ENCODE peak calls at places on chromosomes 6 and 20, in nine cellular contexts. One of them, this sample, is unnamed.

GRCh38 chr6:29828471-29828797 is 809 bp downstream of the HLA-G start:
- DNase-seq in tibial nerve: no peak
- DNase-seq in central memory CD8-positive, alpha-beta T cell: no peak
- DNase-seq in substantia nigra: no peak
- DNase-seq in AG04449: no peak
- DNase-seq in nephron progenitor cell: peak
- DNase-seq in fibroblast of lung: no peak
- DNase-seq in mesendoderm: no peak
- DNase-seq in aorta: no peak
- DNase-seq in this sample: no peak

GRCh38 chr6:96522469-96523009 is 933 bp downstream of the UFL1 start:
- DNase-seq in substantia nigra: no peak
- DNase-seq in aorta: no peak
- DNase-seq in nephron progenitor cell: no peak
- DNase-seq in tibial nerve: no peak
- DNase-seq in mesendoderm: peak
- DNase-seq in AG04449: no peak
- DNase-seq in fibroblast of lung: peak
- DNase-seq in central memory CD8-positive, alpha-beta T cell: no peak
- DNase-seq in this sample: peak

GRCh38 chr6:125255201-125255600 is 46.6 kb downstream of the HDDC2 start:
- DNase-seq in mesendoderm: no peak
- DNase-seq in substantia nigra: no peak
- DNase-seq in central memory CD8-positive, alpha-beta T cell: no peak
- DNase-seq in fibroblast of lung: no peak
- DNase-seq in nephron progenitor cell: no peak
- DNase-seq in AG04449: no peak
- DNase-seq in tibial nerve: no peak
- DNase-seq in aorta: no peak
- DNase-seq in this sample: no peak

GRCh38 chr20:39253051-39253682 is 291.0 kb downstream of the DHX35 start:
- DNase-seq in mesendoderm: no peak
- DNase-seq in nephron progenitor cell: no peak
- DNase-seq in aorta: no peak
- DNase-seq in AG04449: no peak
- DNase-seq in substantia nigra: no peak
- DNase-seq in tibial nerve: no peak
- DNase-seq in fibroblast of lung: no peak
- DNase-seq in central memory CD8-positive, alpha-beta T cell: no peak
- DNase-seq in this sample: no peak

GRCh38 chr6:150667977-150668716 is 68.5 kb downstream of the PLEKHG1 start:
- DNase-seq in tibial nerve: peak
- DNase-seq in mesendoderm: peak
- DNase-seq in nephron progenitor cell: peak
- DNase-seq in fibroblast of lung: peak
- DNase-seq in AG04449: no peak
- DNase-seq in central memory CD8-positive, alpha-beta T cell: no peak
- DNase-seq in substantia nigra: peak
- DNase-seq in aorta: peak
- DNase-seq in this sample: peak

GRCh38 chr6:72984981-72985665 is 240.2 kb downstream of the KHDC1L start:
- DNase-seq in central memory CD8-positive, alpha-beta T cell: no peak
- DNase-seq in substantia nigra: no peak
- DNase-seq in nephron progenitor cell: no peak
- DNase-seq in fibroblast of lung: peak
- DNase-seq in aorta: no peak
- DNase-seq in tibial nerve: no peak
- DNase-seq in AG04449: peak
- DNase-seq in mesendoderm: no peak
- DNase-seq in this sample: no peak

GRCh38 chr6:21885532-21886089 is 292.1 kb downstream of the SOX4 start:
- DNase-seq in AG04449: peak
- DNase-seq in substantia nigra: peak
- DNase-seq in mesendoderm: peak
- DNase-seq in fibroblast of lung: peak
- DNase-seq in tibial nerve: peak
- DNase-seq in aorta: peak
- DNase-seq in central memory CD8-positive, alpha-beta T cell: no peak
- DNase-seq in nephron progenitor cell: peak
- DNase-seq in this sample: peak

GRCh38 chr6:165628955-165629354 is 34.1 kb downstream of the PDE10A start:
- DNase-seq in AG04449: no peak
- DNase-seq in fibroblast of lung: no peak
- DNase-seq in tibial nerve: no peak
- DNase-seq in central memory CD8-positive, alpha-beta T cell: no peak
- DNase-seq in aorta: no peak
- DNase-seq in mesendoderm: no peak
- DNase-seq in substantia nigra: no peak
- DNase-seq in nephron progenitor cell: no peak
- DNase-seq in this sample: no peak

GRCh38 chr6:85920782-85921181 is 278.1 kb upstream of the SYNCRIP start:
- DNase-seq in aorta: no peak
- DNase-seq in nephron progenitor cell: no peak
- DNase-seq in central memory CD8-positive, alpha-beta T cell: no peak
- DNase-seq in tibial nerve: no peak
- DNase-seq in substantia nigra: no peak
- DNase-seq in fibroblast of lung: no peak
- DNase-seq in AG04449: no peak
- DNase-seq in mesendoderm: peak
- DNase-seq in this sample: peak

GRCh38 chr6:53591873-53592272 is 47.0 kb upstream of the GCLC start:
- DNase-seq in AG04449: no peak
- DNase-seq in tibial nerve: no peak
- DNase-seq in aorta: no peak
- DNase-seq in central memory CD8-positive, alpha-beta T cell: no peak
- DNase-seq in nephron progenitor cell: no peak
- DNase-seq in substantia nigra: no peak
- DNase-seq in fibroblast of lung: peak
- DNase-seq in mesendoderm: no peak
- DNase-seq in this sample: no peak

GRCh38 chr6:83057705-83058321 is 7.8 kb downstream of the UBE3D start:
- DNase-seq in fibroblast of lung: peak
- DNase-seq in central memory CD8-positive, alpha-beta T cell: no peak
- DNase-seq in mesendoderm: peak
- DNase-seq in aorta: no peak
- DNase-seq in nephron progenitor cell: peak
- DNase-seq in AG04449: no peak
- DNase-seq in substantia nigra: no peak
- DNase-seq in tibial nerve: no peak
- DNase-seq in this sample: peak

GRCh38 chr20:53405070-53405603 is 188.5 kb downstream of the ZNF217 start:
- DNase-seq in aorta: no peak
- DNase-seq in mesendoderm: no peak
- DNase-seq in central memory CD8-positive, alpha-beta T cell: no peak
- DNase-seq in tibial nerve: no peak
- DNase-seq in AG04449: no peak
- DNase-seq in substantia nigra: no peak
- DNase-seq in nephron progenitor cell: no peak
- DNase-seq in fibroblast of lung: no peak
- DNase-seq in this sample: no peak

GRCh38 chr6:29941916-29942274 is 437 bp upstream of the HLA-A start:
- DNase-seq in tibial nerve: no peak
- DNase-seq in nephron progenitor cell: no peak
- DNase-seq in substantia nigra: no peak
- DNase-seq in AG04449: no peak
- DNase-seq in fibroblast of lung: no peak
- DNase-seq in aorta: no peak
- DNase-seq in central memory CD8-positive, alpha-beta T cell: no peak
- DNase-seq in mesendoderm: no peak
- DNase-seq in this sample: no peak

GRCh38 chr6:71419954-71420692 is 131.5 kb downstream of the OGFRL1 start:
- DNase-seq in fibroblast of lung: peak
- DNase-seq in substantia nigra: peak
- DNase-seq in nephron progenitor cell: peak
- DNase-seq in aorta: peak
- DNase-seq in tibial nerve: peak
- DNase-seq in central memory CD8-positive, alpha-beta T cell: no peak
- DNase-seq in mesendoderm: peak
- DNase-seq in AG04449: no peak
- DNase-seq in this sample: peak

GRCh38 chr6:127297502-127298070 is 30.9 kb downstream of the RNF146 start:
- DNase-seq in AG04449: no peak
- DNase-seq in fibroblast of lung: no peak
- DNase-seq in nephron progenitor cell: no peak
- DNase-seq in central memory CD8-positive, alpha-beta T cell: no peak
- DNase-seq in tibial nerve: no peak
- DNase-seq in aorta: no peak
- DNase-seq in mesendoderm: peak
- DNase-seq in substantia nigra: no peak
- DNase-seq in this sample: no peak